ENCODE peak calls at places on chromosomes 16 and 17, in ten cellular contexts. R, Z, F, L, W, T, Y, U, G and M are unnamed samples.

GRCh38 chr16:68370921-68371651 is 60.3 kb downstream of the PRMT7 start:
- DNase-seq in R (no peak), G (no peak), Y (no peak), W (no peak), F (no peak), Z (no peak), L (peak; percentile 76), T (no peak), U (no peak), M (no peak)

GRCh38 chr17:18208092-18208491 is 17.3 kb upstream of the LLGL1 start:
- DNase-seq in U (no peak), F (no peak), T (no peak), G (no peak), R (no peak), W (no peak), Y (no peak), L (no peak), Z (no peak), M (no peak)

GRCh38 chr17:27466748-27467375 is 10.6 kb downstream of the KSR1 start:
- DNase-seq in L (peak; percentile 85), R (no peak), W (no peak), T (no peak), Z (no peak), F (no peak), Y (no peak), G (no peak), U (no peak), M (peak; percentile 73)

GRCh38 chr17:36592711-36593321 is 1.1 kb downstream of the DHRS11 start:
- DNase-seq in R (no peak), Y (peak; percentile 81), G (peak; percentile 29), Z (no peak), W (no peak), U (no peak), T (no peak), L (no peak), F (peak; percentile 87), M (no peak)

GRCh38 chr16:49488740-49489525 is 115.3 kb downstream of the C16orf78 start:
- DNase-seq in L (no peak), W (no peak), Y (no peak), R (no peak), G (no peak), U (peak; percentile 24), F (no peak), T (no peak), Z (no peak), M (peak; percentile 58)

GRCh38 chr16:15961060-15961511 is 11.7 kb downstream of the ABCC1 start:
- DNase-seq in F (no peak), L (no peak), U (no peak), G (no peak), Z (no peak), Y (no peak), R (no peak), T (no peak), W (no peak), M (no peak)

GRCh38 chr17:80387071-80387470 is 27.9 kb upstream of the ENDOV start:
- DNase-seq in Y (no peak), U (no peak), F (peak; percentile 13), L (no peak), Z (no peak), T (no peak), R (no peak), W (no peak), G (no peak), M (no peak)

GRCh38 chr16:84922351-84923135 is 88.8 kb downstream of the ZDHHC7 start:
- DNase-seq in G (no peak), W (no peak), Z (peak; percentile 80), R (peak; percentile 45), U (no peak), F (no peak), Y (peak; percentile 49), T (no peak), L (no peak), M (peak; percentile 78)

DNA sequence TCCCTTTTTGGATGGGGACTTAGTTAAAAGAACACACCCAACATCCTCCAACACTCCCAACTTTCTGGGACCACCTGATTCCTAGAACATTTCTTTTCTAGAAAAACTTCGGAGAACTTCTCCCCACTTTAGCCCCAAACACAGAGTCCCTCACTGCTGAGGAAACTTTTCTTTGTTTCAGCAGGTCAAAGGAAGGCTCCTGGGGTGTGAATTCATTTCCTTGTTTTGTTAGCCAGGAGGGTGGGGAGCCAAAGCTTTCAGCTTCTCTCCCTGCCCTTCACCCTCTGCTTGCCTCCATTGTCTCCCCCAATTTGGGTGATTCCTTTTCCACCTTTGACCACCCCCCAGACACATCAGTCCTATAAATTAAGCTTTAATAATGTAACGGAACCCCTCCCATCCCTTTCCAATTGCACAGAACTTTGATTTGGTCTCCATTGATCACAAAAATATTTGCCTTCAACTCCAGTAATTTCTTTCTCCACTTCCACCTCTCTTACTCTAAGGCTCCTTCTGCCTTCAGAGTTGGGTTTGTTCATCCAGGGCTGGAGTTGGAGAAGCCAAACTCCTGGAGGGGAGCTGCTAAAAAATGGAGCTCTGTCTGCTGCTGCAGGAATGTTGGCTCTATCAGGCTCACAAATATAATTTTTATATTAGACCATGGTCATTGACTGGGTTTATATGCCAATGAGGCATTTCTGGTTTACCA is 10.3 kb downstream of the HOXB4 start:
- DNase-seq in R (no peak), U (no peak), F (no peak), T (no peak), W (no peak), Y (no peak), G (no peak), Z (no peak), L (no peak), M (no peak)
- H3K4me3 ChIP-seq in R (peak overlapping the region; percentile 37), U (no peak overlapping the region), F (no peak overlapping the region), T (no peak overlapping the region), W (no peak overlapping the region), Y (no peak overlapping the region), G (peak overlapping the region; percentile 24), Z (no peak overlapping the region), L (no peak overlapping the region), M (peak overlapping the region; percentile 39)

GRCh38 chr17:40329981-40330794 is 21.2 kb downstream of the RARA start:
- DNase-seq in T (no peak), L (peak; percentile 83), R (peak; percentile 76), W (no peak), U (no peak), F (no peak), Z (peak; percentile 43), G (no peak), Y (no peak), M (peak; percentile 82)

GRCh38 chr17:40327244-40327666 is 18.3 kb downstream of the RARA start:
- DNase-seq in R (no peak), L (no peak), Z (no peak), Y (no peak), U (no peak), W (no peak), T (no peak), F (no peak), G (no peak), M (no peak)

GRCh38 chr17:40327735-40328385 is 18.9 kb downstream of the RARA start:
- DNase-seq in L (peak; percentile 78), T (no peak), W (no peak), G (no peak), Z (peak; percentile 54), R (no peak), Y (peak; percentile 42), U (no peak), F (no peak), M (no peak)

GRCh38 chr17:40326832-40327199 is 17.8 kb downstream of the RARA start:
- DNase-seq in W (no peak), R (no peak), U (no peak), F (no peak), Z (peak; percentile 31), L (peak; percentile 23), G (no peak), Y (peak; percentile 70), T (no peak), M (no peak)

DNA sequence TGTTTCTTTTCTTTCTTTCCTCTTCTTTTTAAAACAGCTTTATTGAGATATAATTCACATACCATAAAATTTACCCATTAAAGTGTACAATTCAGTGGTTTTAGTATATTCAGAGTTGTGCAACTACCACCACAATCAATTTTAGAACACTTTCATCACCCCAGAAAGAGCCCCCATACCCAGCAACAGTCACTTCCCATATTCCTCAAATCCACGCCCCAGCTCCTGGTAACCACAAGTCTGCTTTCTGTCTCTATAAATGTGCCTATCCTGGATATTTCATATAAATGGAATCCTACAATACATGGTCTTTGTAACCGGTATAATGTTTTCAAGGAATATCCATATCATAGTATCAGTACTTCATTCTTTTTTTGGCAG is 19.4 kb downstream of the RARA start:
- DNase-seq in R (no peak), L (no peak), Y (no peak), Z (no peak), G (no peak), F (no peak), W (no peak), T (no peak), U (no peak), M (no peak)
- H3K4me1 ChIP-seq in R (peaks cover 88% of the 10 kb centered on the region), L (peaks cover 99% of the 10 kb centered on the region), Y (peaks cover 43% of the 10 kb centered on the region), Z (peaks cover 64% of the 10 kb centered on the region), G (no peaks in the 10 kb centered on the region), F (peaks cover 17% of the 10 kb centered on the region), W (peaks cover 6% of the 10 kb centered on the region), T (peaks cover 7% of the 10 kb centered on the region), U (peaks cover 36% of the 10 kb centered on the region), M (peaks cover 98% of the 10 kb centered on the region)

GRCh38 chr17:48259710-48260291 is 152.2 kb downstream of the SNX11 start:
- DNase-seq in U (no peak), G (peak; percentile 79), L (no peak), W (peak; percentile 71), Z (no peak), T (peak; percentile 87), Y (peak; percentile 46), F (no peak), R (no peak), M (no peak)

GRCh38 chr17:48261297-48261880 is 153.8 kb downstream of the SNX11 start:
- DNase-seq in G (peak; percentile 92), T (peak; percentile 72), Z (no peak), Y (peak; percentile 65), U (no peak), L (no peak), F (peak; percentile 88), W (peak; percentile 94), R (no peak), M (no peak)

GRCh38 chr17:48258317-48258716 is 150.8 kb downstream of the SNX11 start:
- DNase-seq in F (no peak), L (no peak), Z (no peak), W (no peak), R (no peak), Y (no peak), T (no peak), U (no peak), G (no peak), M (no peak)

DNA sequence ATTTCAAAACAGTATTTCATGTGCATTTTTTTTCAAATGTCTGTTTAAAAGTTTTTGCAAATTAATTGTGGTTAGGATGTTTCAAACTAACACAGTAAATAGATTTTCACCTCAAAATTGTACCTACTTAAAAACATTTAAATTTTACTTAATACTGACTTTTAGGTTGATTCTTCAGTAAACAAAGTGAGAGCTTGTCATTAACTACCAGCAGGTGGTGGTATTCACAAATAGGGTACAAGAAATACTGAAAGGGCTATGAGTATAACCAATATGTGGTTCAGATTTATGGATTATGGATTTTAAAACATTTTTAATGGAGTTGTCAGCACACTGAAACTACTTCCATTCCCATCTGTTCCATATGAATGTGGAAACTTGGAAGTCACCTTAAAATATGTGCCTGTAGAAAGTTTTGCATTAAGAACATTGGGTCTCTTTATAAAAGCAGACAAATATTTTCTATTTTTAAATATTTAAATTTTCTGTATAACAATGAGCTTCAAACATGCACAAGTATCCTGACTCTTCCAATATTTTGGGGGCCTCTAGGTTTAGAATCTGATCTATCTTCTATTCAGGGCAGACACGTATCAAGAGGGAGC is 155.5 kb downstream of the SNX11 start:
- DNase-seq in W (no peak), U (no peak), R (no peak), T (peak; percentile 52), L (no peak), Y (no peak), G (no peak), Z (no peak), F (no peak), M (no peak)
- TF ChIP-seq CTCF in W (peak; percentile 62), U (peak; percentile 80), R (no peak), T (peak; percentile 84), L (peak; percentile 33), Y (no peak), G (peak; percentile 54), Z (peak; percentile 9), F (peak; percentile 77), M (peak; percentile 42)

GRCh38 chr16:20674684-20675487 is 22.6 kb downstream of the ACSM1 start:
- DNase-seq in F (no peak), Z (peak; percentile 44), R (no peak), T (no peak), Y (peak; percentile 25), U (no peak), G (peak; percentile 37), W (peak; percentile 62), L (no peak), M (no peak)
- H3K4me3 ChIP-seq in F (no peak overlapping the region), Z (peak overlapping the region; percentile 39), R (peak overlapping the region; percentile 36), T (peak overlapping the region; percentile 62), Y (peak overlapping the region; percentile 35), U (peak overlapping the region; percentile 23), G (peak overlapping the region; percentile 48), W (no peak overlapping the region), L (no peak overlapping the region), M (peak overlapping the region; percentile 44)